ENCODE peak calls at places on chromosomes 2 and 18, in six cellular contexts. L is mammary epithelial cell, U is PC-3, Z is A673, A is GM12878, Q is GM23338. C is an unnamed sample.

GRCh38 chr2:102592601-102593000 is 26.8 kb upstream of the SLC9A2 start:
- DNase-seq in L (no peak), U (peak; percentile 56), Z (peak; percentile 4), A (no peak), Q (peak; percentile 59), C (no peak)

GRCh38 chr2:7480431-7480830 is 563.2 kb downstream of the RNF144A start:
- DNase-seq in L (peak; percentile 2), U (no peak), Z (no peak), A (no peak), Q (no peak), C (no peak)

GRCh38 chr2:155115856-155116255 is 417.4 kb downstream of the KCNJ3 start:
- DNase-seq in L (no peak), U (no peak), Z (no peak), A (no peak), Q (no peak), C (no peak)

GRCh38 chr18:53416985-53417384 is 807.5 kb downstream of the MBD2 start:
- DNase-seq in L (no peak), U (no peak), Z (peak; percentile 84), A (no peak), Q (no peak), C (no peak)

GRCh38 chr2:60551241-60552095 is 2.0 kb downstream of the BCL11A start:
- DNase-seq in L (peak; percentile 50), U (peak; percentile 67), Z (peak; percentile 48), A (no peak), Q (peak; percentile 58), C (peak; percentile 56)

GRCh38 chr18:9296233-9297006 is 38.2 kb upstream of the TWSG1 start:
- DNase-seq in L (no peak), U (peak; percentile 82), Z (peak; percentile 23), A (no peak), Q (no peak), C (no peak)

GRCh38 chr2:45024600-45025291 is 15.5 kb upstream of the SIX2 start:
- DNase-seq in L (peak; percentile 87), U (peak; percentile 99), Z (peak; percentile 78), A (no peak), Q (peak; percentile 41), C (peak; percentile 8)

GRCh38 chr2:75547345-75548035 is 13.2 kb downstream of the EVA1A start:
- DNase-seq in L (no peak), U (no peak), Z (no peak), A (no peak), Q (no peak), C (no peak)

GRCh38 chr2:231663458-231664290 is 44.7 kb upstream of the PTMA start:
- DNase-seq in L (no peak), U (no peak), Z (no peak), A (no peak), Q (no peak), C (no peak)

GRCh38 chr2:159098815-159099455 is 130.5 kb downstream of the TANC1 start:
- DNase-seq in L (no peak), U (peak; percentile 91), Z (no peak), A (no peak), Q (no peak), C (no peak)

GRCh38 chr2:134717706-134718094 is 1.1 kb downstream of the TMEM163 start:
- DNase-seq in L (no peak), U (no peak), Z (no peak), A (no peak), Q (peak; percentile 57), C (no peak)

GRCh38 chr2:237896941-237897340 is 37.5 kb downstream of the RAMP1 start:
- DNase-seq in L (no peak), U (no peak), Z (no peak), A (no peak), Q (no peak), C (no peak)

GRCh38 chr2:128438586-128438985 is 119.9 kb upstream of the HS6ST1 start:
- DNase-seq in L (no peak), U (no peak), Z (no peak), A (no peak), Q (no peak), C (no peak)

GRCh38 chr2:30820381-30821055 is 13.3 kb upstream of the CAPN13 start:
- DNase-seq in L (no peak), U (no peak), Z (no peak), A (no peak), Q (peak; percentile 19), C (no peak)

GRCh38 chr18:25299426-25299825 is 52.5 kb downstream of the ZNF521 start:
- DNase-seq in L (peak; percentile 69), U (peak; percentile 32), Z (no peak), A (no peak), Q (no peak), C (no peak)

GRCh38 chr2:150917956-150918713 is 343.5 kb downstream of the RBM43 start:
- DNase-seq in L (no peak), U (no peak), Z (no peak), A (no peak), Q (no peak), C (no peak)

GRCh38 chr2:195214072-195214471 is 443.0 kb upstream of the SLC39A10 start:
- DNase-seq in L (no peak), U (no peak), Z (no peak), A (no peak), Q (no peak), C (no peak)

GRCh38 chr2:109467701-109468100 is 146.1 kb downstream of the SEPTIN10 start:
- DNase-seq in L (no peak), U (no peak), Z (no peak), A (no peak), Q (no peak), C (no peak)

GRCh38 chr2:85708641-85709040 is 14.5 kb downstream of the GNLY start:
- DNase-seq in L (no peak), U (no peak), Z (no peak), A (no peak), Q (no peak), C (no peak)

GRCh38 chr18:32439802-32440201 is 30.9 kb downstream of the GAREM1 start:
- DNase-seq in L (no peak), U (peak; percentile 2), Z (peak; percentile 43), A (no peak), Q (peak; percentile 74), C (no peak)

GRCh38 chr2:176281267-176281666 is 12.0 kb downstream of the MTX2 start:
- DNase-seq in L (peak; percentile 70), U (peak; percentile 59), Z (no peak), A (no peak), Q (no peak), C (no peak)

GRCh38 chr18:54416459-54416858 is 58.8 kb downstream of the C18orf54 start:
- DNase-seq in L (peak; percentile 7), U (peak; percentile 55), Z (peak; percentile 70), A (no peak), Q (no peak), C (no peak)

DNA sequence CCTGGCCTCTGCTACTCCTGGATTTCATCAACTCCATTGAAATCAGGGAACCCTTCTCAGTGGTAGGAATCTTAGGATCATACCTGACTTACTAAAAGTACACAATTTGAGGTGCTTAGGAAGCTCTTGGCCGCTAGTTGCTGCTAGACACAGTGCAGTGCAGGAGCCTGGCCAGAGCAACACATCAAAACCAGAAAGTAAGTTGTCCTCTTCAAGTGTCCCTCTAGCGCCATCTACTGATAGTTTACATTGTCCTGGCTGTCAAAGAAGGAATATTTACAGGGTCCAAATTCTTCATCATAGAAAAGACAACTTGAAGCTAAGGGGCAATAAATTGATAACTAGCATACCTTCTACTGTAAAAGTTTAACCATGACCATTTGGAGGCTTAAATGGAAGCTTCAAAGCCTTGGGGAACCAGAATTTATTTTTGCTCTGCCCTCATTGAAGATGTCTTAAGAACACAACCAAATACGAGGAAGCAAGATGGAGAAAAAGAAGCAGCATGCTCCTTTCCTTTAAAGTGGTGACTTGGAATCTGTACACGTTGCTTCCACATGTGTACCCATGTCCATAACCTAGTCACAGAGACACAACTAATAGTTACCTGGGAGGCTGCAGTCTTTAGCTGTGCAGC is 889.1 kb upstream of the GCFC2 start:
- DNase-seq in L (peak; percentile 61), U (peak; percentile 84), Z (peak; percentile 91), A (peak; percentile 43), Q (peak; percentile 99), C (peak; percentile 90)
- TF ChIP-seq CTCF in L (peak; percentile 81), U (peak; percentile 89), Z (peak; percentile 87), A (peak; percentile 77), Q (peak; percentile 97), C (peak; percentile 93)

DNA sequence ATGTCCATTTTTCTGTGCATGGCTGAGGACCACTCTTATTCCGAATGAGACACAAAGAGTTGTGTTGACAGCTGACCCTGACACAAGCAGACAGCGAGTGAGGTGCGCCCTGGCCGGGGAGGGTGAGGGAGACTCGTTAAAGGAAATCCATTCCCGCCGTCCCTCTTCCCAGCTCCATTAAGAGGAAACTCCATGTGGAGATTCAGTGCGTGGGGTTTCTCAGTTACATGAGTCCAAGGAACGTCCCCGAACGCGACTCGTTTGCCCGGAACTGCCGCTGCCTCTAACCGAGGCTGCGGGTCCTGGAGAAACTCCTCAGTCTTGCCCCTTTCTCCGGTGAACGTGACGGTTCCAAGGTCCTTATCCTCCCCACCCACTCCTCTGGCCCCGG is 1.0 kb downstream of the GREB1L start:
- DNase-seq in L (peak; percentile 47), U (peak; percentile 38), Z (no peak), A (no peak), Q (peak; percentile 40), C (no peak)
- TF ChIP-seq EZH2 in L (no peak), U (no peak), Z (peak; percentile 15), A (no peak), Q (no peak), C (no peak)

GRCh38 chr18:70205421-70206397 is at the start of gene RTTN:
- DNase-seq in L (peak; percentile 93), U (peak; percentile 94), Z (peak; percentile 96), A (peak; percentile 85), Q (peak; percentile 95), C (peak; percentile 96)

DNA sequence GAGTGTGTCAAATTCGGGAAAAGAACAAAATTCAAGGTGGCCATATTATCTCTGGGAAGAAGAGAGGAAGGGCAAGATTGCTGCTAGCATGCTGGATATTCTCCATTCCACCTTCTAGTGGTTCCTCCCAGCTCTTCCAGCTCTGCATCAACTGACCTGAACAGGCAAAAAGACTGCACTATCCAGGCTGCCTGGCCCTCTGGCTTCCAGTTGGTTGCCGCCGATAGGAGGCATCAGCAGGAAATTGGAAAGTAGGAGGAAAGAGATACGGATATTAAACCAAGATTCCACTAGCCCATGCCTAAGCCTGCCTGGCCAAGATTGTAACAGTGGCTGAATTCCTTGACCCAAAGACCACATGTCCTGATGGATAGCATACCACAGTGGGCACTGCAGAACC is 1.7 kb upstream of the RTTN start:
- DNase-seq in L (no peak), U (no peak), Z (no peak), A (no peak), Q (peak; percentile 14), C (no peak)
- TF ChIP-seq CTCF in L (no peak), U (no peak), Z (no peak), A (no peak), Q (peak; percentile 14), C (no peak)

DNA sequence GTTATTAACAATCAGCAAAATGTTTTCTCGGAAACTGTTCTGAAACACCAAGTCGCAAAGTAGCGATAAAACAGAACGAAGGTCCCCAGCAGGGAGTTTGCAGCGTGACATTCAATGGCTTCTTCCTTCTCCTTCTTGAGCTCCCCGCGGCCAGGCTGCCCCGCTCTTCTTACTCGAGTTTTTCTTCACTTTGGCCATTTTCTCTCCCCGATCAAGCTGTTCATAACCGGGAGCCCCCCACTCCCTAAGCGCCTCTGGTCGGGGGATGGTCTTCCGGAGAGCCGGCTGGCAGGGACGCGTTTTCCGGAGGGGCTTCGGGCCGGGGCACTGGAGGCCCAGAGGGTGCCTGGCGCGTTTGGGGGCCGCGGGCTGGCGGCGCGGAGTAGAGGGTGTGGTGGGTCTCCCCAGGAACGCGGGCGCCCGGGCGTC is 5.2 kb downstream of the SP9 start:
- DNase-seq in L (no peak), U (peak; percentile 16), Z (no peak), A (no peak), Q (peak; percentile 53), C (no peak)
- TF ChIP-seq EZH2 in L (no peak), U (no peak), Z (no peak), A (no peak), Q (peak; percentile 95), C (no peak)